ENCODE peak calls at places on chromosomes 13 and 19, in five cellular contexts. H is right cardiac atrium, D is NCI-H1092 treated with DMSO at 0.1 percent for 48 hours, A is GM23338, G is LHCN-M2. Y is an unnamed sample.

GRCh38 chr19:35513231-35513974 is at the start of gene DMKN:
- DNase-seq in H (no peak), D (no peak), A (peak; percentile 61), G (peak; percentile 51), Y (no peak)

GRCh38 chr19:18756896-18757295 is 34.2 kb downstream of the COMP start:
- DNase-seq in H (no peak), D (no peak), A (no peak), G (no peak), Y (no peak)

GRCh38 chr13:80524447-80525215 is 183.7 kb upstream of the SPRY2 start:
- DNase-seq in H (no peak), D (no peak), A (no peak), G (peak; percentile 70), Y (no peak)

GRCh38 chr13:95447766-95448165 is 104.8 kb upstream of the CLDN10 start:
- DNase-seq in H (no peak), D (no peak), A (peak; percentile 22), G (no peak), Y (no peak)

GRCh38 chr13:41401371-41401770 is 56.0 kb upstream of the RGCC start:
- DNase-seq in H (no peak), D (no peak), A (peak; percentile 64), G (no peak), Y (no peak)

GRCh38 chr13:80881495-80882482 is 540.9 kb upstream of the SPRY2 start:
- DNase-seq in H (no peak), D (peak; percentile 43), A (no peak), G (no peak), Y (no peak)

GRCh38 chr13:47135800-47136658 is 239.2 kb upstream of the HTR2A start:
- DNase-seq in H (no peak), D (no peak), A (no peak), G (no peak), Y (no peak)

GRCh38 chr13:22173605-22174004 is 502.7 kb downstream of the FGF9 start:
- DNase-seq in H (no peak), D (no peak), A (no peak), G (peak; percentile 53), Y (no peak)

GRCh38 chr19:44598880-44599279 is 14.5 kb upstream of the IGSF23 start:
- DNase-seq in H (no peak), D (no peak), A (no peak), G (no peak), Y (no peak)